ENCODE peak calls at places on chromosomes 3 and 15, in five cellular contexts. One of them, this sample, is unnamed.

GRCh38 chr3:186417791-186418190 is 55.8 kb upstream of the DGKG start:
- DNase-seq in HepG2: no peak
- DNase-seq in H1: no peak
- DNase-seq in K562: no peak
- DNase-seq in SK-N-SH: no peak
- DNase-seq in this sample: no peak

GRCh38 chr15:32840481-32841245 is 122.9 kb downstream of the GREM1 start:
- DNase-seq in H1: no peak
- DNase-seq in SK-N-SH: no peak
- DNase-seq in HepG2: no peak
- DNase-seq in K562: no peak
- DNase-seq in this sample: peak

GRCh38 chr15:68556139-68556990 is 22.4 kb upstream of the CORO2B start:
- DNase-seq in K562: no peak
- DNase-seq in HepG2: no peak
- DNase-seq in SK-N-SH: no peak
- DNase-seq in H1: no peak
- DNase-seq in this sample: no peak

GRCh38 chr3:37028329-37028728 is 35.0 kb downstream of the MLH1 start:
- DNase-seq in SK-N-SH: peak
- DNase-seq in HepG2: no peak
- DNase-seq in H1: no peak
- DNase-seq in K562: peak
- DNase-seq in this sample: no peak

GRCh38 chr15:41870689-41871081 is 23.2 kb downstream of the SPTBN5 start:
- DNase-seq in SK-N-SH: no peak
- DNase-seq in K562: no peak
- DNase-seq in HepG2: no peak
- DNase-seq in H1: no peak
- DNase-seq in this sample: no peak

GRCh38 chr3:126529585-126530170 is 5.7 kb downstream of the CHST13 start:
- DNase-seq in K562: no peak
- DNase-seq in SK-N-SH: no peak
- DNase-seq in HepG2: no peak
- DNase-seq in H1: no peak
- DNase-seq in this sample: no peak

GRCh38 chr3:123371859-123372767 is 76.8 kb downstream of the ADCY5 start:
- DNase-seq in SK-N-SH: no peak
- DNase-seq in HepG2: no peak
- DNase-seq in H1: no peak
- DNase-seq in K562: no peak
- DNase-seq in this sample: no peak

GRCh38 chr15:69143756-69144436 is 16.5 kb upstream of the GLCE start:
- DNase-seq in K562: no peak
- DNase-seq in SK-N-SH: no peak
- DNase-seq in HepG2: no peak
- DNase-seq in H1: no peak
- DNase-seq in this sample: no peak

GRCh38 chr15:62920569-62921502 is 121.7 kb upstream of the TPM1 start:
- DNase-seq in K562: no peak
- DNase-seq in SK-N-SH: no peak
- DNase-seq in H1: no peak
- DNase-seq in HepG2: no peak
- DNase-seq in this sample: no peak

GRCh38 chr3:139534992-139535879 is 4.3 kb downstream of the RBP1 start:
- DNase-seq in HepG2: peak
- DNase-seq in H1: no peak
- DNase-seq in SK-N-SH: peak
- DNase-seq in K562: peak
- DNase-seq in this sample: no peak

GRCh38 chr3:184786271-184787010 is 25.5 kb upstream of the VPS8 start:
- DNase-seq in HepG2: no peak
- DNase-seq in H1: no peak
- DNase-seq in K562: no peak
- DNase-seq in SK-N-SH: peak
- DNase-seq in this sample: no peak

GRCh38 chr3:124486324-124486723 is 243.9 kb upstream of the UMPS start:
- DNase-seq in H1: no peak
- DNase-seq in K562: no peak
- DNase-seq in SK-N-SH: no peak
- DNase-seq in HepG2: no peak
- DNase-seq in this sample: peak

GRCh38 chr3:159945930-159946329 is 42.7 kb upstream of the IL12A start:
- DNase-seq in H1: no peak
- DNase-seq in HepG2: no peak
- DNase-seq in K562: no peak
- DNase-seq in SK-N-SH: no peak
- DNase-seq in this sample: no peak

GRCh38 chr3:110680365-110680909 is 391.2 kb upstream of the NECTIN3 start:
- DNase-seq in HepG2: no peak
- DNase-seq in K562: no peak
- DNase-seq in H1: no peak
- DNase-seq in SK-N-SH: no peak
- DNase-seq in this sample: no peak

GRCh38 chr3:69865920-69866679 is 126.8 kb downstream of the MITF start:
- DNase-seq in HepG2: no peak
- DNase-seq in K562: peak
- DNase-seq in H1: no peak
- DNase-seq in SK-N-SH: peak
- DNase-seq in this sample: no peak

GRCh38 chr3:30324587-30324986 is 281.8 kb upstream of the TGFBR2 start:
- DNase-seq in SK-N-SH: no peak
- DNase-seq in HepG2: no peak
- DNase-seq in K562: no peak
- DNase-seq in H1: no peak
- DNase-seq in this sample: no peak

GRCh38 chr3:115975353-115975752 is 352.0 kb downstream of the GAP43 start:
- DNase-seq in H1: no peak
- DNase-seq in HepG2: peak
- DNase-seq in K562: peak
- DNase-seq in SK-N-SH: no peak
- DNase-seq in this sample: no peak

GRCh38 chr3:120838441-120839091 is 69.4 kb upstream of the STXBP5L start:
- DNase-seq in K562: no peak
- DNase-seq in SK-N-SH: no peak
- DNase-seq in H1: no peak
- DNase-seq in HepG2: no peak
- DNase-seq in this sample: no peak

GRCh38 chr15:66138882-66139281 is 114.7 kb downstream of the MEGF11 start:
- DNase-seq in K562: no peak
- DNase-seq in SK-N-SH: no peak
- DNase-seq in H1: no peak
- DNase-seq in HepG2: no peak
- DNase-seq in this sample: no peak

GRCh38 chr15:57379487-57379886 is 3.2 kb downstream of the CGNL1 start:
- DNase-seq in SK-N-SH: no peak
- DNase-seq in K562: no peak
- DNase-seq in H1: no peak
- DNase-seq in HepG2: no peak
- DNase-seq in this sample: no peak

GRCh38 chr15:99651023-99651807 is 82.0 kb downstream of the LYSMD4 start:
- DNase-seq in HepG2: no peak
- DNase-seq in SK-N-SH: no peak
- DNase-seq in H1: no peak
- DNase-seq in K562: no peak
- DNase-seq in this sample: no peak

GRCh38 chr3:16430717-16431630 is 82.5 kb downstream of the RFTN1 start:
- DNase-seq in H1: no peak
- DNase-seq in HepG2: no peak
- DNase-seq in SK-N-SH: no peak
- DNase-seq in K562: no peak
- DNase-seq in this sample: no peak

GRCh38 chr3:50290116-50290745 is 2.0 kb downstream of the IFRD2 start:
- DNase-seq in HepG2: no peak
- DNase-seq in K562: no peak
- DNase-seq in H1: no peak
- DNase-seq in SK-N-SH: no peak
- DNase-seq in this sample: no peak

GRCh38 chr15:25055356-25056068 is 100.7 kb downstream of the SNRPN start:
- DNase-seq in H1: no peak
- DNase-seq in SK-N-SH: no peak
- DNase-seq in HepG2: no peak
- DNase-seq in K562: no peak
- DNase-seq in this sample: no peak

GRCh38 chr15:74365619-74366445 is 1.6 kb downstream of the CYP11A1 start:
- DNase-seq in SK-N-SH: no peak
- DNase-seq in HepG2: peak
- DNase-seq in K562: no peak
- DNase-seq in H1: no peak
- DNase-seq in this sample: no peak

GRCh38 chr3:170418422-170419300 is at the start of gene CLDN11:
- DNase-seq in SK-N-SH: peak
- DNase-seq in H1: no peak
- DNase-seq in K562: peak
- DNase-seq in HepG2: no peak
- DNase-seq in this sample: no peak

GRCh38 chr15:50119063-50119700 is at the start of gene ATP8B4:
- DNase-seq in HepG2: no peak
- DNase-seq in SK-N-SH: no peak
- DNase-seq in H1: no peak
- DNase-seq in K562: no peak
- DNase-seq in this sample: no peak

GRCh38 chr3:139634236-139634635 is 43.5 kb downstream of the NMNAT3 start:
- DNase-seq in K562: no peak
- DNase-seq in H1: no peak
- DNase-seq in SK-N-SH: no peak
- DNase-seq in HepG2: no peak
- DNase-seq in this sample: no peak

GRCh38 chr15:72197460-72198409 is at the start of gene GRAMD2A:
- DNase-seq in K562: peak
- DNase-seq in SK-N-SH: peak
- DNase-seq in HepG2: no peak
- DNase-seq in H1: peak
- DNase-seq in this sample: peak

GRCh38 chr3:59605318-59605717 is 555.5 kb upstream of the CFAP20DC start:
- DNase-seq in SK-N-SH: no peak
- DNase-seq in K562: no peak
- DNase-seq in HepG2: no peak
- DNase-seq in H1: no peak
- DNase-seq in this sample: peak

GRCh38 chr3:47420511-47421484 is 40.0 kb downstream of the PTPN23 start:
- DNase-seq in H1: peak
- DNase-seq in HepG2: peak
- DNase-seq in K562: peak
- DNase-seq in SK-N-SH: peak
- DNase-seq in this sample: peak

GRCh38 chr3:172622916-172623700 is 87.8 kb downstream of the NCEH1 start:
- DNase-seq in HepG2: no peak
- DNase-seq in H1: no peak
- DNase-seq in SK-N-SH: peak
- DNase-seq in K562: peak
- DNase-seq in this sample: peak

GRCh38 chr3:79414035-79414434 is 353.8 kb downstream of the ROBO1 start:
- DNase-seq in HepG2: no peak
- DNase-seq in SK-N-SH: no peak
- DNase-seq in K562: no peak
- DNase-seq in H1: no peak
- DNase-seq in this sample: no peak

GRCh38 chr3:13844911-13845310 is 35.0 kb downstream of the WNT7A start:
- DNase-seq in SK-N-SH: no peak
- DNase-seq in HepG2: no peak
- DNase-seq in H1: no peak
- DNase-seq in K562: no peak
- DNase-seq in this sample: no peak

GRCh38 chr15:45224596-45225217 is 27.3 kb upstream of the SLC28A2 start:
- DNase-seq in H1: no peak
- DNase-seq in HepG2: no peak
- DNase-seq in SK-N-SH: no peak
- DNase-seq in K562: no peak
- DNase-seq in this sample: no peak

GRCh38 chr3:188649521-188649920 is 495.6 kb downstream of the LPP start:
- DNase-seq in K562: no peak
- DNase-seq in HepG2: no peak
- DNase-seq in H1: no peak
- DNase-seq in SK-N-SH: no peak
- DNase-seq in this sample: no peak

GRCh38 chr3:113210608-113211369 is 568 bp upstream of the BOC start:
- DNase-seq in HepG2: no peak
- DNase-seq in K562: no peak
- DNase-seq in H1: no peak
- DNase-seq in SK-N-SH: peak
- DNase-seq in this sample: no peak
- TF ChIP-seq JUND in HepG2: no peak
- TF ChIP-seq JUND in K562: no peak
- TF ChIP-seq JUND in H1: no peak
- TF ChIP-seq JUND in SK-N-SH: no peak
- TF ChIP-seq JUND in this sample: no peak

GRCh38 chr15:84715442-84716035 is 400 bp downstream of the SEC11A start:
- DNase-seq in HepG2: no peak
- DNase-seq in H1: no peak
- DNase-seq in SK-N-SH: peak
- DNase-seq in K562: peak
- DNase-seq in this sample: no peak
- TF ChIP-seq JUND in HepG2: no peak
- TF ChIP-seq JUND in H1: no peak
- TF ChIP-seq JUND in SK-N-SH: no peak
- TF ChIP-seq JUND in K562: no peak
- TF ChIP-seq JUND in this sample: no peak

DNA sequence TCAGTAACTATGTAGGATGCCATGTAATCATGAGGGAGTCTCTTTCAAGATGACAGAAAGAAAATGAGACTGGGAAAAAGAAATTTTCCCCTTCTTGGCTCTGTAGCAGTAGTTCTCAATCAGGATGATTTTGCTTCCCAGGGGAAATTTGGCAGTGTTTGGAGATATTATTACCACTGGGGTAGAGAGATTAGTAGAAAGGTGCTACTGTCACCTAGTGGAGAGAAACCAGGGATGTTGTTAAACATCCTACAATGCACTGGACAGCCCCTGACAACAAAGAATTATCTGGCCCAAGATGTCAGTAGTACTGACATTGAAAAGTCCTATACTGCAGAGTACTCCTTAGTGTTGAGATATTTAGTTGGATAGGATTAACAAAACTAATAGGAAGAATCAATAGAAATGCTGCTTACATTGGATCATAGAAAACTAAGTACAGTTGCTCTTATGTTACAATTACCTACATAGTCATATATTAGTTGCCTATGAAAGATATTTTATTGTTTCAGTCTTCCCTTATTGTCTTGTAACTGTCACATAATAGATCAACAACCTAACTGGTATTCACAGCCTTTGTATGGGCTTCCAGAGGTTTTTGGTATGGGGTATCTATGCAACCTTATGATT is 433.3 kb downstream of the RAP2B start:
- DNase-seq in H1: no peak
- DNase-seq in HepG2: peak
- DNase-seq in SK-N-SH: peak
- DNase-seq in K562: peak
- DNase-seq in this sample: peak
- TF ChIP-seq JUND in H1: no peak
- TF ChIP-seq JUND in HepG2: no peak
- TF ChIP-seq JUND in SK-N-SH: no peak
- TF ChIP-seq JUND in K562: no peak
- TF ChIP-seq JUND in this sample: no peak

GRCh38 chr3:143295201-143296080 is 175.9 kb downstream of the CHST2 start:
- DNase-seq in H1: no peak
- DNase-seq in SK-N-SH: no peak
- DNase-seq in HepG2: no peak
- DNase-seq in K562: no peak
- DNase-seq in this sample: no peak
- TF ChIP-seq JUND in H1: no peak
- TF ChIP-seq JUND in SK-N-SH: no peak
- TF ChIP-seq JUND in HepG2: no peak
- TF ChIP-seq JUND in K562: no peak
- TF ChIP-seq JUND in this sample: no peak

GRCh38 chr3:190281308-190282051 is 40.8 kb downstream of the CLDN1 start:
- DNase-seq in SK-N-SH: no peak
- DNase-seq in HepG2: peak
- DNase-seq in K562: no peak
- DNase-seq in H1: no peak
- DNase-seq in this sample: no peak
- TF ChIP-seq JUND in SK-N-SH: no peak
- TF ChIP-seq JUND in HepG2: no peak
- TF ChIP-seq JUND in K562: no peak
- TF ChIP-seq JUND in H1: no peak
- TF ChIP-seq JUND in this sample: no peak